ENCODE peak calls at places on chromosomes 3 and 15, in five cellular contexts. X is psoas muscle, W is MM.1S, O is amniotic stem cell, D is iPS-NIHi11. Y is an unnamed sample.
A peak's percentile ranks its signal among the peaks of the same experiment; 100 is the strongest.

GRCh38 chr3:142888484-142889262 is at the start of gene PCOLCE2:
- DNase-seq in W (peak; percentile 23), O (no peak), X (peak; percentile 60), D (peak; percentile 73), Y (peak; percentile 58)

GRCh38 chr15:27770769-27771554 is 328.2 kb downstream of the OCA2 start:
- DNase-seq in W (no peak), O (no peak), X (no peak), D (no peak), Y (no peak)

GRCh38 chr3:64094713-64095079 is 71.4 kb upstream of the PSMD6 start:
- DNase-seq in W (no peak), D (peak; percentile 38), X (no peak), O (no peak), Y (no peak)

GRCh38 chr3:126134219-126134975 is 46.0 kb downstream of the ALDH1L1 start:
- DNase-seq in X (peak; percentile 86), D (peak; percentile 77), O (no peak), W (peak; percentile 55), Y (peak; percentile 40)

GRCh38 chr3:147191795-147192385 is 214.5 kb downstream of the ZIC4 start:
- DNase-seq in D (peak; percentile 46), W (peak; percentile 49), X (no peak), O (peak; percentile 43), Y (peak; percentile 3)

GRCh38 chr3:83230841-83231240 is 1469.4 kb upstream of the GBE1 start:
- DNase-seq in W (peak; percentile 86), D (peak; percentile 4), O (no peak), X (no peak), Y (no peak)

GRCh38 chr3:54374214-54374855 is 252.0 kb downstream of the CACNA2D3 start:
- DNase-seq in X (no peak), D (peak; percentile 55), W (peak; percentile 14), O (no peak), Y (peak; percentile 7)

GRCh38 chr3:81437683-81438082 is 323.8 kb downstream of the GBE1 start:
- DNase-seq in X (no peak), D (no peak), W (no peak), O (no peak), Y (no peak)

GRCh38 chr3:100710355-100711198 is 1.3 kb downstream of the TFG start:
- DNase-seq in O (peak; percentile 65), X (no peak), W (peak; percentile 75), D (peak; percentile 48), Y (peak; percentile 9)

GRCh38 chr3:30075514-30075913 is 530.9 kb upstream of the TGFBR2 start:
- DNase-seq in O (no peak), W (no peak), X (no peak), D (no peak), Y (no peak)

GRCh38 chr3:57646723-57647122 is 46.2 kb downstream of the DENND6A start:
- DNase-seq in X (no peak), W (no peak), D (no peak), O (no peak), Y (no peak)

GRCh38 chr3:51385621-51386091 is 565 bp downstream of the MANF start:
- DNase-seq in X (no peak), D (no peak), O (no peak), W (no peak), Y (no peak)

GRCh38 chr3:97232635-97233034 is 418.2 kb downstream of the EPHA6 start:
- DNase-seq in X (no peak), O (no peak), D (no peak), W (no peak), Y (no peak)